ENCODE peak calls at places on chromosomes 12 and 14, in five cellular contexts. Q is RWPE2, S is upper lobe of left lung, W is fibroblast of lung, V is adrenal gland. F is an unnamed sample.

GRCh38 chr14:50670196-50670875 is 2.2 kb upstream of the SAV1 start:
- DNase-seq in Q (no peak), S (no peak), W (no peak), V (no peak), F (no peak)

GRCh38 chr12:68406134-68406576 is 74.0 kb upstream of the MDM1 start:
- DNase-seq in Q (peak; percentile 71), S (peak; percentile 93), W (peak; percentile 95), V (peak; percentile 93), F (peak; percentile 26)

GRCh38 chr12:48023386-48023785 is 19.1 kb upstream of the COL2A1 start:
- DNase-seq in Q (no peak), S (no peak), W (no peak), V (no peak), F (no peak)

GRCh38 chr14:53231166-53231565 is 78.0 kb upstream of the DDHD1 start:
- DNase-seq in Q (no peak), S (no peak), W (no peak), V (no peak), F (no peak)

GRCh38 chr14:54300881-54301280 is 95.9 kb upstream of the CDKN3 start:
- DNase-seq in Q (no peak), S (peak; percentile 36), W (no peak), V (no peak), F (no peak)

GRCh38 chr14:102905116-102906108 is 17.1 kb upstream of the AMN start:
- DNase-seq in Q (no peak), S (no peak), W (no peak), V (no peak), F (no peak)

GRCh38 chr14:72524230-72524629 is 369.7 kb downstream of the DPF3 start:
- DNase-seq in Q (no peak), S (no peak), W (no peak), V (no peak), F (no peak)

GRCh38 chr12:10936495-10936894 is 2.6 kb downstream of the TAS2R14 start:
- DNase-seq in Q (no peak), S (no peak), W (no peak), V (no peak), F (no peak)

GRCh38 chr12:112172556-112173324 is 47.4 kb downstream of the TRAFD1 start:
- DNase-seq in Q (no peak), S (no peak), W (no peak), V (no peak), F (no peak)

GRCh38 chr12:131102493-131102931 is 148.8 kb downstream of the ADGRD1 start:
- DNase-seq in Q (no peak), S (peak; percentile 10), W (no peak), V (no peak), F (no peak)

GRCh38 chr14:51224551-51224950 is 15.5 kb upstream of the TMX1 start:
- DNase-seq in Q (no peak), S (no peak), W (no peak), V (no peak), F (no peak)

GRCh38 chr14:53952533-53952932 is 4.1 kb downstream of the BMP4 start:
- DNase-seq in Q (no peak), S (no peak), W (peak; percentile 26), V (peak; percentile 20), F (no peak)

GRCh38 chr14:96090441-96091148 is 51.4 kb downstream of the C14orf132 start:
- DNase-seq in Q (peak; percentile 41), S (peak; percentile 37), W (peak; percentile 80), V (peak; percentile 43), F (no peak)

GRCh38 chr12:4562034-4562657 is at the start of gene DYRK4:
- DNase-seq in Q (peak; percentile 63), S (peak; percentile 87), W (peak; percentile 77), V (peak; percentile 84), F (no peak)

GRCh38 chr12:104457746-104458644 is 1.2 kb downstream of the CHST11 start:
- DNase-seq in Q (no peak), S (peak; percentile 45), W (no peak), V (peak; percentile 26), F (no peak)

GRCh38 chr14:89771251-89771650 is 183.3 kb downstream of the EFCAB11 start:
- DNase-seq in Q (no peak), S (no peak), W (peak; percentile 72), V (no peak), F (no peak)

GRCh38 chr12:57737467-57738141 is 938 bp downstream of the AGAP2 start:
- DNase-seq in Q (no peak), S (no peak), W (no peak), V (no peak), F (no peak)

GRCh38 chr12:8950702-8951478 is 1.4 kb upstream of the M6PR start:
- DNase-seq in Q (no peak), S (no peak), W (no peak), V (no peak), F (no peak)

DNA sequence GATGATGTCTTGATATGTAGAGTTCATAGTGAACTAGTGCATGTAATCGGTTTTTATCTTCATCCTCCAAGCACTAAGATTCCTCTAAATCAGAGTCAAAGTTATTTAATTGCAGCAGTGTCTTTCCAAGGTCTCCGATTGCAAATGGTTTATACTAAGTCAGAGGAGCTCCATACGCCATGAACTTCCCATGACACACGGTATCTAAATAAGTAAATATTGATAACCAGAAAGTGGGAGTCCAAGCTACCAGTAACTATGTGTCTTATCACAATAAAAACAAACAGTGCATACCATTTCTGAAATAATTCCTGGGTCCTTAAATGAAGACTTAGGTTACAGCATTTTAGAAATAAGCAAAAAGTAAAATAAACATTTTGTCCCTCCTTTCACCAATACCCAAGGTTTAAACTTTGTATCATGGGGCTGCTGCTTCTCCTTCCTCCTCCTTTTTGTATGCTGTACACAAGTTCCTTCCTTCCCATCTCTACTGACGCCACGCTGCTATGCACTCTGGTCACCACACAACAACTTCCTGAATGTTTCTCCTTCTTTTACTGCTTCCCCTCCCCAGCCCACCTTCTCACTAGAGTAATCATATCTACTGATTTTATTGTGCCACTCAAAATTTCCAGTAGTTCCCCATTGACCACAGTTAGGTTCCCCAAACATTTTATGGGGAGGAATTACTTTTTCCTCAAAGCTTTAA is 10.7 kb downstream of the NR1H4 start:
- DNase-seq in Q (no peak), S (no peak), W (peak; percentile 38), V (no peak), F (no peak)
- TF ChIP-seq CTCF in Q (no peak), S (no peak), W (no peak), V (no peak), F (no peak)

DNA sequence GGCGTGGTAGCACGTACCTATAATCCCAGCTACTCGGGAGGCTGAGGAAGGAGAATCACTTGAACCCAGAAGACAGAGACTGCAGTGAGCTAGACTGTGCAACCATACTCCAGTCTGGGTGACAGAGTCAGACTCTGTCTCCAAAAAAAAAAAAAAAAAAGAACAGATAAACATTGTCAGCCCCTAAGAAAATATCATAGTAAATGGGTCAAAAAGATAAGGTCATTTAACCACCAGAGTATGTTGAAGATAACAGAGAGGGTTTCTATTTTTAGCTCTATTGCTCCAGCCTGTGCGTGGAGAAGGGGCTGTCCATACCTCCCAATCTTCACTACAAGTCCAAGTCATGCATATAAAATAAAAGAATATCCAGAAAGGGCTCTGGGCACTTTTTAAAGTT is 15.4 kb downstream of the LGMN start:
- DNase-seq in Q (no peak), S (no peak), W (no peak), V (no peak), F (no peak)
- H3K4me1 ChIP-seq in Q (peaks cover 11% of the 10 kb centered on the region), S (no peaks in the 10 kb centered on the region), W (peaks cover 6% of the 10 kb centered on the region), V (peaks cover 13% of the 10 kb centered on the region), F (no peaks in the 10 kb centered on the region)

GRCh38 chr12:122460641-122461040 is 38.2 kb upstream of the CLIP1 start:
- DNase-seq in Q (peak; percentile 10), S (no peak), W (no peak), V (no peak), F (no peak)
- TF ChIP-seq CTCF in Q (no peak), S (no peak), W (no peak), V (no peak), F (no peak)

GRCh38 chr12:75954076-75954475 is 77.5 kb downstream of the PHLDA1 start:
- DNase-seq in Q (no peak), S (no peak), W (peak; percentile 97), V (peak; percentile 20), F (no peak)

GRCh38 chr12:75954749-75955148 is 76.8 kb downstream of the PHLDA1 start:
- DNase-seq in Q (no peak), S (no peak), W (no peak), V (no peak), F (no peak)

GRCh38 chr12:75955251-75955650 is 76.3 kb downstream of the PHLDA1 start:
- DNase-seq in Q (no peak), S (no peak), W (no peak), V (no peak), F (no peak)

GRCh38 chr12:75953312-75953906 is 78.2 kb downstream of the PHLDA1 start:
- DNase-seq in Q (no peak), S (no peak), W (peak; percentile 85), V (no peak), F (no peak)

GRCh38 chr12:75951399-75952228 is 80.0 kb downstream of the PHLDA1 start:
- DNase-seq in Q (no peak), S (no peak), W (peak; percentile 24), V (peak; percentile 42), F (no peak)
- H3K4me1 ChIP-seq in Q (peaks cover 37% of the 10 kb centered on the region), S (peaks cover 21% of the 10 kb centered on the region), W (peaks cover 21% of the 10 kb centered on the region), V (peaks cover 10% of the 10 kb centered on the region), F (no peaks in the 10 kb centered on the region)

GRCh38 chr12:34598352-34598827 is 576.1 kb downstream of the ALG10 start:
- DNase-seq in Q (no peak), S (no peak), W (no peak), V (no peak), F (no peak)

GRCh38 chr12:34598851-34599529 is 576.7 kb downstream of the ALG10 start:
- DNase-seq in Q (no peak), S (peak; percentile 15), W (no peak), V (no peak), F (no peak)

GRCh38 chr12:34597548-34598351 is 575.5 kb downstream of the ALG10 start:
- DNase-seq in Q (peak; percentile 9), S (no peak), W (no peak), V (no peak), F (no peak)

GRCh38 chr12:34599530-34600513 is 577.5 kb downstream of the ALG10 start:
- DNase-seq in Q (peak; percentile 19), S (no peak), W (no peak), V (no peak), F (no peak)

GRCh38 chr12:34595749-34596733 is 573.7 kb downstream of the ALG10 start:
- DNase-seq in Q (peak; percentile 11), S (peak; percentile 14), W (no peak), V (no peak), F (no peak)
- TF ChIP-seq CTCF in Q (no peak), S (no peak), W (no peak), V (no peak), F (no peak)

GRCh38 chr12:65943388-65944137 is 119.3 kb downstream of the HMGA2 start:
- DNase-seq in Q (no peak), S (no peak), W (no peak), V (no peak), F (no peak)
- H3K4me1 ChIP-seq in Q (peaks cover 91% of the 10 kb centered on the region), S (no peaks in the 10 kb centered on the region), W (peaks cover 23% of the 10 kb centered on the region), V (peaks cover 5% of the 10 kb centered on the region), F (peaks cover 8% of the 10 kb centered on the region)

F was measured in esophagus squamous epithelium.